ENCODE peak calls at places on chromosomes 3 and 15, in four cellular contexts. C is activated CD4-positive, alpha-beta T cell treated with anti-CD3 and anti-CD28 coated beads for 24 hours; P is epithelial cell of prostate; N is GM03348. G is an unnamed sample.

GRCh38 chr15:86685263-86685662 is 605.6 kb downstream of the AGBL1 start:
- DNase-seq in P (no peak), C (no peak), N (no peak), G (no peak)

GRCh38 chr15:68290715-68291114 is 13.2 kb downstream of the FEM1B start:
- DNase-seq in P (no peak), N (no peak), C (no peak), G (no peak)

GRCh38 chr3:98574157-98574556 is 19.3 kb downstream of the CPOX start:
- DNase-seq in P (no peak), C (no peak), N (no peak), G (no peak)

GRCh38 chr15:85527907-85528306 is 147.5 kb downstream of the AKAP13 start:
- DNase-seq in C (no peak), P (no peak), N (peak; percentile 78), G (no peak)

GRCh38 chr15:64112904-64113303 is 17.1 kb downstream of the SNX1 start:
- DNase-seq in P (no peak), N (peak; percentile 49), C (no peak), G (no peak)

GRCh38 chr3:20288050-20288449 is 102.0 kb upstream of the SGO1 start:
- DNase-seq in P (no peak), N (no peak), C (no peak), G (no peak)

GRCh38 chr15:88221836-88222235 is 34.7 kb downstream of the NTRK3 start:
- DNase-seq in P (no peak), N (no peak), C (no peak), G (no peak)

GRCh38 chr15:45468294-45468693 is 54.3 kb downstream of the SLC30A4 start:
- DNase-seq in N (no peak), P (no peak), C (no peak), G (no peak)

GRCh38 chr3:69033470-69033869 is 18.7 kb downstream of the TMF1 start:
- DNase-seq in P (peak; percentile 82), N (peak; percentile 60), C (no peak), G (no peak)

GRCh38 chr3:69120879-69121464 is 1.4 kb downstream of the LMOD3 start:
- DNase-seq in C (peak; percentile 81), P (no peak), N (peak; percentile 58), G (peak; percentile 65)

GRCh38 chr3:54967586-54968244 is 39.9 kb upstream of the LRTM1 start:
- DNase-seq in P (no peak), N (peak; percentile 30), C (no peak), G (no peak)

GRCh38 chr3:99637381-99638111 is 848 bp upstream of the COL8A1 start:
- DNase-seq in N (peak; percentile 55), C (no peak), P (no peak), G (no peak)

GRCh38 chr3:129228891-129229585 is 20.4 kb upstream of the COPG1 start:
- DNase-seq in P (peak; percentile 52), C (no peak), N (peak; percentile 55), G (peak; percentile 93)

GRCh38 chr15:77107531-77108355 is 36.8 kb upstream of the TSPAN3 start:
- DNase-seq in N (peak; percentile 58), C (no peak), P (no peak), G (no peak)

GRCh38 chr15:73872370-73872769 is 994 bp upstream of the TBC1D21 start:
- DNase-seq in C (no peak), P (no peak), N (peak; percentile 58), G (no peak)

GRCh38 chr3:107845355-107846281 is 245.2 kb downstream of the CD47 start:
- DNase-seq in P (no peak), C (no peak), N (peak; percentile 63), G (no peak)

GRCh38 chr3:58434990-58435389 is 1.4 kb upstream of the PDHB start:
- DNase-seq in P (no peak), N (peak; percentile 91), C (no peak), G (peak; percentile 17)

GRCh38 chr3:112389961-112390360 is 57.0 kb downstream of the CD200 start:
- DNase-seq in P (no peak), C (no peak), N (no peak), G (no peak)

GRCh38 chr3:128388932-128389331 is 77.8 kb downstream of the DNAJB8 start:
- DNase-seq in C (no peak), N (no peak), P (no peak), G (no peak)

GRCh38 chr3:133330043-133330442 is 69.8 kb upstream of the BFSP2 start:
- DNase-seq in P (no peak), N (no peak), C (no peak), G (no peak)

GRCh38 chr3:38028621-38029361 is 651 bp downstream of the PLCD1 start:
- DNase-seq in P (no peak), N (peak; percentile 69), C (no peak), G (no peak)

GRCh38 chr15:81297147-81297572 is 26.8 kb downstream of the STARD5 start:
- DNase-seq in C (no peak), N (peak; percentile 67), P (peak; percentile 87), G (peak; percentile 77)

GRCh38 chr15:58475573-58476524 is 44.1 kb downstream of the LIPC start:
- DNase-seq in C (no peak), P (no peak), N (peak; percentile 78), G (no peak)

GRCh38 chr15:43329222-43329959 is 982 bp downstream of the LCMT2 start:
- DNase-seq in N (peak; percentile 11), P (no peak), C (no peak), G (no peak)